ENCODE peak calls at places on chromosome 20, in eight cellular contexts. U is endothelial cell of umbilical vein, Z is ovary, N is H9, X is uterus, E is psoas muscle, R is WERI-Rb-1, J is right lobe of liver. Y is an unnamed sample.

GRCh38 chr20:32737371-32738223 is 5.7 kb downstream of the COMMD7 start:
- DNase-seq in R (no peak), U (peak; percentile 67), Z (no peak), E (no peak), N (no peak), J (no peak), X (no peak), Y (no peak)

GRCh38 chr20:3222635-3223600 is 13.6 kb downstream of the ITPA start:
- DNase-seq in N (no peak), X (no peak), J (no peak), E (peak; percentile 77), Z (no peak), U (no peak), R (peak; percentile 81), Y (no peak)

GRCh38 chr20:313948-314347 is 11.4 kb upstream of the SOX12 start:
- DNase-seq in Z (no peak), R (no peak), J (no peak), X (no peak), U (peak; percentile 69), E (no peak), N (no peak), Y (no peak)

GRCh38 chr20:43040427-43040826 is 149.3 kb downstream of the PTPRT start:
- DNase-seq in U (no peak), Z (no peak), J (no peak), R (no peak), N (peak; percentile 67), E (no peak), X (no peak), Y (no peak)

GRCh38 chr20:12729326-12729725 is 279.4 kb upstream of the SPTLC3 start:
- DNase-seq in J (no peak), E (no peak), X (no peak), N (no peak), U (no peak), Z (no peak), R (no peak), Y (no peak)

GRCh38 chr20:17843246-17844132 is 125.1 kb downstream of the SNX5 start:
- DNase-seq in X (peak; percentile 45), R (no peak), Z (peak; percentile 59), J (no peak), E (no peak), N (no peak), U (peak; percentile 66), Y (no peak)

GRCh38 chr20:20210327-20210726 is 157.6 kb upstream of the INSM1 start:
- DNase-seq in R (no peak), X (no peak), N (no peak), J (no peak), U (no peak), E (no peak), Z (no peak), Y (no peak)

GRCh38 chr20:23095504-23095903 is 9.4 kb upstream of the CD93 start:
- DNase-seq in X (no peak), R (no peak), J (no peak), E (no peak), N (no peak), Z (no peak), U (peak; percentile 10), Y (no peak)

GRCh38 chr20:18524646-18525045 is 16.9 kb downstream of the SEC23B start:
- DNase-seq in N (no peak), J (no peak), Z (no peak), E (no peak), R (no peak), U (no peak), X (no peak), Y (no peak)

GRCh38 chr20:1299522-1299921 is 29.4 kb downstream of the SDCBP2 start:
- DNase-seq in R (peak; percentile 64), U (no peak), J (no peak), N (peak; percentile 66), X (no peak), E (peak; percentile 23), Z (no peak), Y (no peak)

GRCh38 chr20:44598413-44599290 is 16.3 kb downstream of the PKIG start:
- DNase-seq in U (peak; percentile 71), N (no peak), J (no peak), X (peak; percentile 50), R (no peak), E (peak; percentile 69), Z (no peak), Y (no peak)

GRCh38 chr20:33370296-33370695 is 31.0 kb downstream of the CDK5RAP1 start:
- DNase-seq in U (no peak), R (no peak), Z (no peak), N (no peak), X (no peak), E (no peak), J (no peak), Y (no peak)

GRCh38 chr20:49280463-49281058 is 2.7 kb upstream of the ZNFX1 start:
- DNase-seq in R (no peak), Z (no peak), J (no peak), N (no peak), X (no peak), U (no peak), E (no peak), Y (no peak)
- H3K9me3 ChIP-seq in R (peaks cover 12% of the 10 kb centered on the region), Z (peaks cover 23% of the 10 kb centered on the region), J (no peaks in the 10 kb centered on the region), N (no peaks in the 10 kb centered on the region), X (peaks cover 1% of the 10 kb centered on the region), U (no peaks in the 10 kb centered on the region), E (no peaks in the 10 kb centered on the region), Y (no peaks in the 10 kb centered on the region)

GRCh38 chr20:7411075-7411474 is 529.2 kb downstream of the HAO1 start:
- DNase-seq in R (no peak), U (no peak), J (no peak), X (no peak), Z (no peak), E (no peak), N (no peak), Y (no peak)
- TF ChIP-seq CTCF in R (no peak), U (no peak), J (no peak), X (no peak), Z (no peak), E (no peak), N (no peak), Y (no peak)

GRCh38 chr20:8489094-8489883 is 357.2 kb downstream of the PLCB1 start:
- DNase-seq in X (no peak), J (no peak), E (no peak), U (no peak), R (no peak), Z (no peak), N (no peak), Y (no peak)

GRCh38 chr20:8487715-8488114 is 355.6 kb downstream of the PLCB1 start:
- DNase-seq in X (no peak), E (no peak), J (no peak), Z (no peak), U (no peak), R (no peak), N (no peak), Y (no peak)

GRCh38 chr20:8490076-8490830 is 358.2 kb downstream of the PLCB1 start:
- DNase-seq in J (no peak), U (no peak), Z (no peak), X (no peak), N (no peak), R (no peak), E (no peak), Y (no peak)

GRCh38 chr20:8492182-8492581 is 360.1 kb downstream of the PLCB1 start:
- DNase-seq in N (no peak), X (no peak), U (peak; percentile 23), R (no peak), E (no peak), J (no peak), Z (no peak), Y (no peak)
- H3K9me3 ChIP-seq in N (no peaks in the 10 kb centered on the region), X (no peaks in the 10 kb centered on the region), U (no peaks in the 10 kb centered on the region), R (no peaks in the 10 kb centered on the region), E (no peaks in the 10 kb centered on the region), J (no peaks in the 10 kb centered on the region), Z (no peaks in the 10 kb centered on the region), Y (no peaks in the 10 kb centered on the region)

DNA sequence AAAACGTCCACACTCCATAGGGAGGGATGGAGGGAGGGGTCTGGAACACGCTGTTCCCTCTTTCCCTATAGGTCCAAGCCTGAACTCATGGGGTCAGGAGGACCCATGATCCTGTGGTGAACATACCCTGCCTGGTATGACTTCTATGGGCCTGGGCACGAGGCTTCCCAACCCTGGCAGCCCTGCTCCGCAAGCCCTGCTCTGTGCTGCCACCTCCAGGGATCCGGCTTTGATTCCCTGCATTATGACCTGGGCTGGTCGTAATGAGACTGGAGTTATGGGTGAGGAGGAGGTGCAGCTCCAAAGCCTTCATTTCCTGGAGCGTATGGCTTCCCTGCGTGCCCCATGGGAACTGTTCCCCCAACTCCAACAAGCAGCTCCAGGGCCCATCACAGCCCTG is 54.9 kb downstream of the CDH22 start:
- DNase-seq in U (no peak), X (no peak), N (peak; percentile 63), J (no peak), E (peak; percentile 65), Z (no peak), R (peak; percentile 77), Y (no peak)
- TF ChIP-seq CTCF in U (no peak), X (no peak), N (peak; percentile 55), J (no peak), E (peak; percentile 26), Z (no peak), R (peak; percentile 77), Y (no peak)

GRCh38 chr20:31490752-31491151 is 15.7 kb downstream of the REM1 start:
- DNase-seq in E (no peak), R (no peak), X (no peak), U (no peak), J (no peak), Z (no peak), N (no peak), Y (no peak)

GRCh38 chr20:31489152-31489551 is 14.1 kb downstream of the REM1 start:
- DNase-seq in E (no peak), U (no peak), Z (no peak), N (no peak), J (no peak), R (no peak), X (no peak), Y (no peak)

GRCh38 chr20:31484001-31484400 is 8.9 kb downstream of the REM1 start:
- DNase-seq in X (peak; percentile 31), U (peak; percentile 36), Z (peak; percentile 48), N (peak; percentile 55), R (no peak), J (no peak), E (peak; percentile 63), Y (no peak)

GRCh38 chr20:31485450-31486339 is 10.6 kb downstream of the REM1 start:
- DNase-seq in U (peak; percentile 70), E (peak; percentile 76), Z (peak; percentile 78), R (no peak), X (peak; percentile 73), J (peak; percentile 58), N (no peak), Y (no peak)

GRCh38 chr20:31488171-31488570 is 13.1 kb downstream of the REM1 start:
- DNase-seq in E (no peak), X (no peak), Z (no peak), N (no peak), J (no peak), R (no peak), U (no peak), Y (no peak)
- H3K9me3 ChIP-seq in E (no peaks in the 10 kb centered on the region), X (no peaks in the 10 kb centered on the region), Z (no peaks in the 10 kb centered on the region), N (peaks cover 61% of the 10 kb centered on the region), J (no peaks in the 10 kb centered on the region), R (no peaks in the 10 kb centered on the region), U (no peaks in the 10 kb centered on the region), Y (no peaks in the 10 kb centered on the region)

GRCh38 chr20:63955281-63955845 is 853 bp downstream of the UCKL1 start:
- DNase-seq in U (peak; percentile 37), X (no peak), R (no peak), N (no peak), J (no peak), Z (peak; percentile 68), E (no peak), Y (no peak)
- TF ChIP-seq CTCF in U (peak; percentile 50), X (peak; percentile 41), R (peak; percentile 33), N (peak; percentile 35), J (no peak), Z (no peak), E (peak; percentile 31), Y (no peak)

Y was measured in pancreas.